ENCODE peak calls at places on chromosomes 6 and 20, in four cellular contexts. G, U, A and R are unnamed samples.

GRCh38 chr20:37837934-37838333 is 65.0 kb upstream of the VSTM2L start:
- DNase-seq in G (no peak), U (no peak), A (no peak), R (no peak)

GRCh38 chr6:18308070-18308735 is 43.9 kb upstream of the DEK start:
- DNase-seq in G (no peak), U (no peak), A (peak; percentile 70), R (no peak)

GRCh38 chr6:5520796-5521195 is 259.5 kb downstream of the FARS2 start:
- DNase-seq in G (no peak), U (no peak), A (no peak), R (no peak)

GRCh38 chr6:110682460-110682853 is 132.8 kb downstream of the CDK19 start:
- DNase-seq in G (peak; percentile 77), U (no peak), A (peak; percentile 82), R (peak; percentile 82)

GRCh38 chr6:80969439-80969838 is 783.0 kb downstream of the TENT5A start:
- DNase-seq in G (no peak), U (no peak), A (peak; percentile 3), R (no peak)

GRCh38 chr6:71190809-71191208 is 97.8 kb upstream of the OGFRL1 start:
- DNase-seq in G (no peak), U (no peak), A (peak; percentile 74), R (no peak)

GRCh38 chr20:41664584-41664983 is 46.4 kb upstream of the CHD6 start:
- DNase-seq in G (no peak), U (no peak), A (peak; percentile 23), R (no peak)

GRCh38 chr20:32456869-32457421 is 98.8 kb downstream of the ASXL1 start:
- DNase-seq in G (no peak), U (peak; percentile 50), A (peak; percentile 71), R (no peak)

GRCh38 chr6:159981171-159981571 is 12.3 kb downstream of the IGF2R start:
- DNase-seq in G (no peak), U (no peak), A (no peak), R (no peak)

GRCh38 chr6:7677229-7677628 is 48.7 kb upstream of the BMP6 start:
- DNase-seq in G (no peak), U (no peak), A (no peak), R (no peak)

GRCh38 chr6:80214436-80215022 is 108.1 kb downstream of the BCKDHB start:
- DNase-seq in G (no peak), U (no peak), A (peak; percentile 88), R (no peak)

GRCh38 chr6:161251345-161251744 is 22.5 kb downstream of the AGPAT4 start:
- DNase-seq in G (no peak), U (no peak), A (no peak), R (no peak)

GRCh38 chr6:122788208-122788607 is 850 bp upstream of the SMPDL3A start:
- DNase-seq in G (no peak), U (no peak), A (no peak), R (no peak)

GRCh38 chr6:37516920-37517405 is 17.3 kb upstream of the CCDC167 start:
- DNase-seq in G (no peak), U (no peak), A (no peak), R (no peak)

GRCh38 chr6:35148167-35148741 is 7.1 kb upstream of the TCP11 start:
- DNase-seq in G (no peak), U (no peak), A (peak; percentile 43), R (no peak)

GRCh38 chr6:5905431-5906339 is 101.0 kb downstream of the NRN1 start:
- DNase-seq in G (peak; percentile 29), U (no peak), A (peak; percentile 99), R (no peak)

GRCh38 chr20:61014486-61014885 is 237.6 kb upstream of the CDH4 start:
- DNase-seq in G (no peak), U (no peak), A (no peak), R (no peak)

GRCh38 chr20:33940701-33941100 is 53.0 kb upstream of the RALY start:
- DNase-seq in G (no peak), U (no peak), A (no peak), R (no peak)

GRCh38 chr6:153125032-153125431 is 6.0 kb downstream of the RGS17 start:
- DNase-seq in G (no peak), U (no peak), A (no peak), R (no peak)

GRCh38 chr6:158021376-158021775 is 39.7 kb downstream of the SYNJ2 start:
- DNase-seq in G (no peak), U (no peak), A (no peak), R (no peak)
- H3K27ac ChIP-seq in G (no peak overlapping the region), U (peak overlapping the region; percentile 99), A (no peak overlapping the region), R (no peak overlapping the region)

DNA sequence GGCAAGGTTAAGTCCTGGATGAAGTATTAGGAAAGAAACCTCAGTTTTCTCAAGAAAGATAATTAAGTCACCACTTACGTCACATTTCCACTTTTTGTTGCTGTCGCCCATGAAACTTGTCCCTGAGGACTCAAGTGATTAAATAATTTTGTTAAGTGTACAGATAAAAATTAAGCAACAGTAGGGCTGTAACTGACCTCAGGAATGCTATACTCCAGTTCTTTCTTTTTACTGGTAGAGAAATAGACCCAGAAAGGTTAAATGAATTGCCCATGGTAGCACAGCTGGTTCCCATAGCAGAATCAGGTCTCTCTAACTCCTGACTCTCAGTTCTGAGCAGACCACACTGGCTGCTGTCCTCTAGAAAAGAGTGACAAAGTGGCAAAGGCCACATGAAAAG is 54.5 kb downstream of the CLIC5 start:
- DNase-seq in G (no peak), U (no peak), A (peak; percentile 13), R (no peak)
- H3K27ac ChIP-seq in G (no peak overlapping the region), U (no peak overlapping the region), A (no peak overlapping the region), R (no peak overlapping the region)

GRCh38 chr6:108677357-108677756 is 116.6 kb downstream of the FOXO3 start:
- DNase-seq in G (no peak), U (no peak), A (no peak), R (no peak)
- H3K27ac ChIP-seq in G (peak overlapping the region; percentile 68), U (no peak overlapping the region), A (no peak overlapping the region), R (peak overlapping the region; percentile 12)

GRCh38 chr20:22414354-22414753 is 170.0 kb downstream of the FOXA2 start:
- DNase-seq in G (no peak), U (no peak), A (peak; percentile 28), R (no peak)
- H3K27ac ChIP-seq in G (no peak overlapping the region), U (no peak overlapping the region), A (no peak overlapping the region), R (no peak overlapping the region)

DNA sequence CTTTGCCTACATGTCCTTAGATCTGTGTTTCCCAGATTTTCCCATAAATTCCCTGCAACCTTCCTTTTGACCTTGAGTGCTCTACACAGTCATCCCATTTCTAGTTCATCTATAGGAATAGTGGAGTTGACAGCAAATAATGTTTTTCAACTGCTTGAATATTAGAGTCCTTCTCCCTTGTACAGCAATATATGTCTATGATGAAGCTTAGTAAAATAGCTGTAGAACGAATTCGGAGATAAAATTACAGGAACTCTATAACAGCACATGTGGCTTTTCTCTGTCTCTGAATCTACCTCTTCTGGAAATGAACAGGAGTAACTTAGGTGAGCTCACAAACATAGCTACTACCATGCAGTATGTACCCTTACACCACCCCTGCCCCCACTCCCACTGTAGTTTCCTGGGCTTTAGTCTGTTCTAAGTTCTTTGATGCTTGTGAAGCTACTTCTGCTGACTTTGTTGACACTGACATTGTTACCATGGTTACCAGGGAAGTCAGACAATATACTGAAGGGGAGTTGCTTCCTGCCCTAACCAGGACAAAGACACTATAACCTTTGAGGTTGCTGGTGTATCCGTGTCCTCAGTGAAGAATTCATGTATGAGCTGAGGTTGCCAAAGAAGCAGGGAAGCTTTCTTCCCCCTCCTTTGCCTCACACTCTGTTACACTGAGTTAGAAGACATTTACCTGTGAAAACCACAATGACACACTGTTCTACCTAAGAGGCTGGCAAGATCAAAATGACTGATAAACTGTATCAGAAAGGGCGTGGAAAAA is 35.8 kb upstream of the SHLD1 start:
- DNase-seq in G (no peak), U (no peak), A (no peak), R (no peak)
- H3K27ac ChIP-seq in G (no peak overlapping the region), U (no peak overlapping the region), A (no peak overlapping the region), R (no peak overlapping the region)